ENCODE peak calls at places on chromosomes 11 and 22, in five cellular contexts. One of them, this sample, is unnamed.

GRCh38 chr11:134987828-134988227 is 575.8 kb upstream of the B3GAT1 start:
- DNase-seq in progenitor cell of endocrine pancreas: no peak
- DNase-seq in A549: no peak
- DNase-seq in HFFc6: no peak
- DNase-seq in cardiac muscle cell: no peak
- DNase-seq in this sample: no peak

GRCh38 chr22:38697055-38697980 is 3.4 kb downstream of the JOSD1 start:
- DNase-seq in progenitor cell of endocrine pancreas: no peak
- DNase-seq in A549: no peak
- DNase-seq in HFFc6: no peak
- DNase-seq in cardiac muscle cell: peak
- DNase-seq in this sample: no peak

GRCh38 chr22:49372530-49373288 is 455.0 kb downstream of the BRD1 start:
- DNase-seq in progenitor cell of endocrine pancreas: no peak
- DNase-seq in A549: peak
- DNase-seq in HFFc6: no peak
- DNase-seq in cardiac muscle cell: peak
- DNase-seq in this sample: no peak

GRCh38 chr11:130489716-130490115 is 41.3 kb downstream of the ADAMTS15 start:
- DNase-seq in progenitor cell of endocrine pancreas: no peak
- DNase-seq in A549: no peak
- DNase-seq in HFFc6: no peak
- DNase-seq in cardiac muscle cell: no peak
- DNase-seq in this sample: no peak

GRCh38 chr11:46357483-46357936 is 10.2 kb downstream of the DGKZ start:
- DNase-seq in progenitor cell of endocrine pancreas: no peak
- DNase-seq in A549: no peak
- DNase-seq in HFFc6: no peak
- DNase-seq in cardiac muscle cell: no peak
- DNase-seq in this sample: no peak

GRCh38 chr11:117314840-117315239 is 1.2 kb downstream of the BACE1 start:
- DNase-seq in progenitor cell of endocrine pancreas: no peak
- DNase-seq in A549: no peak
- DNase-seq in HFFc6: no peak
- DNase-seq in cardiac muscle cell: no peak
- DNase-seq in this sample: no peak

GRCh38 chr11:110786226-110786902 is 74.1 kb upstream of the ARHGAP20 start:
- DNase-seq in progenitor cell of endocrine pancreas: no peak
- DNase-seq in A549: no peak
- DNase-seq in HFFc6: no peak
- DNase-seq in cardiac muscle cell: no peak
- DNase-seq in this sample: no peak

GRCh38 chr11:32141886-32142546 is 51.1 kb downstream of the RCN1 start:
- DNase-seq in progenitor cell of endocrine pancreas: no peak
- DNase-seq in A549: no peak
- DNase-seq in HFFc6: no peak
- DNase-seq in cardiac muscle cell: no peak
- DNase-seq in this sample: no peak

GRCh38 chr11:114200785-114201184 is 95.4 kb upstream of the NNMT start:
- DNase-seq in progenitor cell of endocrine pancreas: no peak
- DNase-seq in A549: no peak
- DNase-seq in HFFc6: no peak
- DNase-seq in cardiac muscle cell: no peak
- DNase-seq in this sample: no peak

GRCh38 chr11:69444381-69445130 is 36.9 kb upstream of the LINC01488 start:
- DNase-seq in progenitor cell of endocrine pancreas: peak
- DNase-seq in A549: peak
- DNase-seq in HFFc6: peak
- DNase-seq in cardiac muscle cell: peak
- DNase-seq in this sample: no peak

GRCh38 chr11:134074346-134074745 is 5.5 kb downstream of the JAM3 start:
- DNase-seq in progenitor cell of endocrine pancreas: no peak
- DNase-seq in A549: no peak
- DNase-seq in HFFc6: no peak
- DNase-seq in cardiac muscle cell: no peak
- DNase-seq in this sample: no peak

GRCh38 chr11:35567737-35568465 is 42.5 kb upstream of the PAMR1 start:
- DNase-seq in progenitor cell of endocrine pancreas: no peak
- DNase-seq in A549: peak
- DNase-seq in HFFc6: no peak
- DNase-seq in cardiac muscle cell: no peak
- DNase-seq in this sample: no peak

GRCh38 chr11:66336234-66337102 is at the start of gene RIN1:
- DNase-seq in progenitor cell of endocrine pancreas: no peak
- DNase-seq in A549: peak
- DNase-seq in HFFc6: peak
- DNase-seq in cardiac muscle cell: peak
- DNase-seq in this sample: peak

GRCh38 chr22:43923191-43923590 is 414 bp upstream of the PNPLA3 start:
- DNase-seq in progenitor cell of endocrine pancreas: no peak
- DNase-seq in A549: no peak
- DNase-seq in HFFc6: no peak
- DNase-seq in cardiac muscle cell: no peak
- DNase-seq in this sample: no peak

GRCh38 chr22:39527481-39527961 is 5.0 kb downstream of the RPS19BP1 start:
- DNase-seq in progenitor cell of endocrine pancreas: no peak
- DNase-seq in A549: no peak
- DNase-seq in HFFc6: no peak
- DNase-seq in cardiac muscle cell: no peak
- DNase-seq in this sample: no peak

GRCh38 chr11:94521684-94522083 is 9.4 kb downstream of the C11orf97 start:
- DNase-seq in progenitor cell of endocrine pancreas: no peak
- DNase-seq in A549: no peak
- DNase-seq in HFFc6: peak
- DNase-seq in cardiac muscle cell: no peak
- DNase-seq in this sample: no peak

GRCh38 chr22:44261861-44262595 is 50.7 kb downstream of the SHISAL1 start:
- DNase-seq in progenitor cell of endocrine pancreas: no peak
- DNase-seq in A549: no peak
- DNase-seq in HFFc6: no peak
- DNase-seq in cardiac muscle cell: no peak
- DNase-seq in this sample: no peak

GRCh38 chr11:119615003-119615878 is 113.8 kb downstream of the NECTIN1 start:
- DNase-seq in progenitor cell of endocrine pancreas: no peak
- DNase-seq in A549: peak
- DNase-seq in HFFc6: peak
- DNase-seq in cardiac muscle cell: no peak
- DNase-seq in this sample: no peak

GRCh38 chr22:49972163-49973017 is 11.8 kb downstream of the PIM3 start:
- DNase-seq in progenitor cell of endocrine pancreas: no peak
- DNase-seq in A549: no peak
- DNase-seq in HFFc6: no peak
- DNase-seq in cardiac muscle cell: no peak
- DNase-seq in this sample: peak

GRCh38 chr11:62144641-62145255 is 20.9 kb downstream of the INCENP start:
- DNase-seq in progenitor cell of endocrine pancreas: no peak
- DNase-seq in A549: no peak
- DNase-seq in HFFc6: no peak
- DNase-seq in cardiac muscle cell: no peak
- DNase-seq in this sample: no peak

GRCh38 chr11:28517621-28518020 is 409.4 kb downstream of the METTL15 start:
- DNase-seq in progenitor cell of endocrine pancreas: no peak
- DNase-seq in A549: no peak
- DNase-seq in HFFc6: no peak
- DNase-seq in cardiac muscle cell: no peak
- DNase-seq in this sample: no peak

GRCh38 chr22:46010951-46011626 is 34.1 kb upstream of the WNT7B start:
- DNase-seq in progenitor cell of endocrine pancreas: no peak
- DNase-seq in A549: no peak
- DNase-seq in HFFc6: no peak
- DNase-seq in cardiac muscle cell: no peak
- DNase-seq in this sample: no peak

GRCh38 chr11:78192223-78192719 is 3.6 kb downstream of the USP35 start:
- DNase-seq in progenitor cell of endocrine pancreas: no peak
- DNase-seq in A549: no peak
- DNase-seq in HFFc6: no peak
- DNase-seq in cardiac muscle cell: no peak
- DNase-seq in this sample: peak

DNA sequence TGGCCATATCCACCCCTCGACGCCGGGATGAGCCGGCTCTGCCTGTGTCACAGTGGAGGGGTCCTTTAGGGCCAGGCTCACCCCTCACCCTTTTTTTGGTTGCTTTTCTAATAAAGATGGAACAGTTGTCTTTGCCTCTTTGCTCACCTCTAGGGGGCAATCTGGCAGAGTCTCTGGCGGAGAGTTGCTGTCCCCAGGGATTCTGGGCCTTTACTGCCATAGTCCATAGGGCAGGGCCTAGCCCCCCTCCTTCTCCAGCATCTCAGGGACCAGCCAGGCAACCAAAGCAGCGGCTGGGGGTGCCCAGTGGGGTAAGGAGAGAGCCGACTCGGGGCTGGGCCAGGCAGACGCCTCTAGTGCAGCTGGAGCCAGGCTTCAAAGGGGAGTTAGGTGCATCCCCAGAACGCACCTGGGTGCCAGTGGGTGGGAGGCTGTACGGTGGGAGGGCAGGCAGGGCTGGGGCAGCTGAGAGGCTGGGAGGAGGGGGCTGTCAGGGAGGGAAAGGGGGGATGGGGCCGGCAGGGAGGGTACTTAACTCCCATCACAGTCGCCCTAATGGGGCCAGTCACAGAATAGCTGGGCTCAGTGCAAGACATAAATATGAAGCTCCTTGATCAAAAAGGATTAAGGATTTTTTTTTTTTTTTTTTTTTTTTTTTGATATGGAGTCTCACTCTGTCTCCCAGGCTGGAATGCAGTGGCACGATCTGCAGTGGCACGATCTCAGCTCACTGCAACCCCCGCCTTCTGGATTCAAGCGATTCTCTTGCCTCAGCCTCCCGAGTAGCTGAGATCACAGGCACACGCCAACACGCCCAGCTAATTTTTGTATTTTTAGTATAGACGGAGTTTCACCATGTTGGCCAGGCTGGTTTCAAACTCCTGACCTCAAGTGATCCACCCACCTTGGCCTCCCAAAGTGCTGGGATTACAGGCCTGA is 2.5 kb upstream of the SUSD2 start:
- DNase-seq in progenitor cell of endocrine pancreas: no peak
- DNase-seq in A549: no peak
- DNase-seq in HFFc6: no peak
- DNase-seq in cardiac muscle cell: no peak
- DNase-seq in this sample: no peak
- TF ChIP-seq CTCF in progenitor cell of endocrine pancreas: peak
- TF ChIP-seq CTCF in A549: peak
- TF ChIP-seq CTCF in HFFc6: peak
- TF ChIP-seq CTCF in cardiac muscle cell: peak
- TF ChIP-seq CTCF in this sample: peak

DNA sequence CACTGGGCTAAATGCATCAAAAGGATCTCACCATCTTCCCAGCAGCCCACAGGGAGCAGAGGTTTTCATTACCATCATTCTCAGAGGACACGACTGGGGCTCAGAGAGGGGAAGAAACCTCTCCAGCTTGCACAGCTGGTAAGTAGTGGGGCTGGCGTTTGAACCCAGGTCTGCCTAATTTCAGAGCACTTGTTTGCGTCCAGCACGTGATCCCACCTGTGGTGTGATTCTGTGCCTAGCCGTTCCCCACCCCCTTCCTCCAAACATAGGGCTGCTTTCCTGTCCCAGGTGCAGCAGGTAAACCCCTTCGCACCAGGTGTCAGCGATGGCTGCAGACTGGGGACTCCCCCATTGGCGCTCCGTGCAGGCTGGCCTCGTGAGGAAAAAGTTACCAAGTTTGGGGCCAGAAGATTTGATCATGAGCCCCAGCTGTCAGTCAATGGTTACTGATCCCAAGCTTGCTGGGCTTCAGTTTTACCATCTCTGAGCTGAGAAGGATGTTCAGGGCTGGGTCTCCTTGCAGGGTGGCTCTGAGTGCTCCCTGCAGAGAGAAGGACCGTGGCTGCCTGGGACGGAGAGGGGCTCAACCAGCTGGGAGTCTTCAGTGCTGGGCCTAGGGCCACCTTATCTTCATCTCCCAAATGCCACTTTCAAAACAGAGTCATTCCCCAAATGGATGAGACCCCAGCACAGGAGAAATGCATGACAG is 445.6 kb downstream of the TBC1D22A start:
- DNase-seq in progenitor cell of endocrine pancreas: no peak
- DNase-seq in A549: no peak
- DNase-seq in HFFc6: no peak
- DNase-seq in cardiac muscle cell: no peak
- DNase-seq in this sample: no peak
- TF ChIP-seq CTCF in progenitor cell of endocrine pancreas: no peak
- TF ChIP-seq CTCF in A549: no peak
- TF ChIP-seq CTCF in HFFc6: no peak
- TF ChIP-seq CTCF in cardiac muscle cell: no peak
- TF ChIP-seq CTCF in this sample: no peak

DNA sequence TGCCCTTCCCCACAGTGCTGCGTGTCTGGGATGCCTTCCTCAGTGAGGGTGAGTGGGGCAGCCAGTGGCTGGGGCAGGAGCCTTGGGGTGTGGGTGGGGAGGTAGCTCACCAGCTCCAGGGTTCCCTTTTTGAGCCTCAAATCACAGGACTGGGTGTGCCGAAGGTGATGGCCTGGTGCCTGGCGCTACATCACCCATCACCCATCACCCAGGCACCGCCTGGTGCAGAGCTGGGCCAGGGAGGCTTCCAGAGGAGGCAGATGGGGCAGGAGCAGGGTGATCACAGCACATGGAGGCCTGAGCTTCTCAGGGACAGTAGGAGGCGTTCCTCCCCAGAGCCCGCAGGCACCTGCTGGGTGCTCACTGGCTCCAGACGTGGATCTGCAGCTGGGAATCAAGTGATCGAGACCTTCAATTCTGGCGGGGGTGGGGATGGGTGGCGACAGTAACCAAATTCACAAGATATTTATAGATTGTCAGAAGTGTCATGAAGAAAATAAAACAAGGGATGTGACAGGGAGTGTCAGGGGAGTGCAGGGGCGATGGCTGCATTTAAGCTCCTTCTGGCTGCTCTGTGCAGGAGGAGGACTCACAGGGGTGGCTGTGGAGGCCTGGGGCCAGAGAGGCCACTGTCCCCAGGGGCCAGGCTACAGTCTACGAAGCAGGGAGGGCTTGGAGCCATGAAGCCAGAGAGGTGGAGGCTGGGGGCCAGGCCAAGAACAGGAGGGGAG is 3.3 kb downstream of the TBC1D10C start:
- DNase-seq in progenitor cell of endocrine pancreas: no peak
- DNase-seq in A549: no peak
- DNase-seq in HFFc6: no peak
- DNase-seq in cardiac muscle cell: no peak
- DNase-seq in this sample: no peak
- TF ChIP-seq CTCF in progenitor cell of endocrine pancreas: no peak
- TF ChIP-seq CTCF in A549: no peak
- TF ChIP-seq CTCF in HFFc6: no peak
- TF ChIP-seq CTCF in cardiac muscle cell: no peak
- TF ChIP-seq CTCF in this sample: no peak

GRCh38 chr11:1546077-1546535 is 26.0 kb downstream of the DUSP8 start:
- DNase-seq in progenitor cell of endocrine pancreas: peak
- DNase-seq in A549: no peak
- DNase-seq in HFFc6: no peak
- DNase-seq in cardiac muscle cell: no peak
- DNase-seq in this sample: peak

GRCh38 chr11:1545432-1545831 is 26.6 kb downstream of the DUSP8 start:
- DNase-seq in progenitor cell of endocrine pancreas: no peak
- DNase-seq in A549: no peak
- DNase-seq in HFFc6: no peak
- DNase-seq in cardiac muscle cell: no peak
- DNase-seq in this sample: peak

GRCh38 chr11:1547467-1548098 is 24.5 kb downstream of the DUSP8 start:
- DNase-seq in progenitor cell of endocrine pancreas: no peak
- DNase-seq in A549: no peak
- DNase-seq in HFFc6: no peak
- DNase-seq in cardiac muscle cell: no peak
- DNase-seq in this sample: no peak

GRCh38 chr11:1548221-1549070 is 23.6 kb downstream of the DUSP8 start:
- DNase-seq in progenitor cell of endocrine pancreas: no peak
- DNase-seq in A549: peak
- DNase-seq in HFFc6: peak
- DNase-seq in cardiac muscle cell: peak
- DNase-seq in this sample: peak

GRCh38 chr11:1546536-1547466 is 25.3 kb downstream of the DUSP8 start:
- DNase-seq in progenitor cell of endocrine pancreas: peak
- DNase-seq in A549: peak
- DNase-seq in HFFc6: no peak
- DNase-seq in cardiac muscle cell: peak
- DNase-seq in this sample: peak
- TF ChIP-seq CTCF in progenitor cell of endocrine pancreas: peak
- TF ChIP-seq CTCF in A549: peak
- TF ChIP-seq CTCF in HFFc6: peak
- TF ChIP-seq CTCF in cardiac muscle cell: peak
- TF ChIP-seq CTCF in this sample: peak